ENCODE peak calls at places on chromosomes 12 and 14, in six cellular contexts. H, Z, I, M, S and E are unnamed samples.

GRCh38 chr12:127153996-127154395 is 1113.0 kb upstream of the TMEM132C start:
- DNase-seq in S (no peak), H (no peak), M (no peak), Z (no peak), I (no peak), E (no peak)

GRCh38 chr12:114826233-114826632 is 142.3 kb upstream of the TBX3 start:
- DNase-seq in S (no peak), I (no peak), H (no peak), M (no peak), Z (no peak), E (no peak)

GRCh38 chr14:68482772-68483395 is 310.0 kb downstream of the ZFP36L1 start:
- DNase-seq in M (peak), I (no peak), Z (no peak), H (no peak), S (no peak), E (no peak)

GRCh38 chr14:38209572-38210159 is 2.0 kb downstream of the SSTR1 start:
- DNase-seq in H (no peak), Z (no peak), M (no peak), I (no peak), S (no peak), E (no peak)

GRCh38 chr12:12506541-12506940 is 56.1 kb downstream of the DUSP16 start:
- DNase-seq in M (no peak), S (no peak), I (no peak), H (peak), Z (no peak), E (no peak)

GRCh38 chr12:21860534-21860933 is 80.7 kb downstream of the ABCC9 start:
- DNase-seq in H (no peak), M (no peak), Z (no peak), S (no peak), I (no peak), E (no peak)

GRCh38 chr12:1593232-1594044 is 943 bp downstream of the FBXL14 start:
- DNase-seq in I (no peak), Z (no peak), M (peak), S (no peak), H (no peak), E (no peak)

GRCh38 chr12:7146228-7146627 is 16.1 kb downstream of the CLSTN3 start:
- DNase-seq in M (no peak), Z (no peak), S (no peak), I (no peak), H (no peak), E (no peak)

GRCh38 chr12:129887047-129887568 is 16.7 kb downstream of the TMEM132D start:
- DNase-seq in S (no peak), M (peak), H (no peak), I (no peak), Z (no peak), E (no peak)